ENCODE peak calls at places on chromosomes 7 and 10, in six cellular contexts. Q is astrocyte, E is HEK293T, K is ascending aorta, U is SK-N-SH, B is cardiac muscle cell. T is an unnamed sample.

GRCh38 chr10:84076047-84076388 is 63.3 kb upstream of the GHITM start:
- DNase-seq in E (no peak), B (peak), K (no peak), U (no peak), Q (peak), T (no peak)

GRCh38 chr10:8374334-8374733 is 319.8 kb downstream of the GATA3 start:
- DNase-seq in K (no peak), E (no peak), U (no peak), Q (no peak), B (no peak), T (no peak)

GRCh38 chr7:512541-513311 is 6.9 kb downstream of the PDGFA start:
- DNase-seq in B (no peak), U (no peak), K (no peak), Q (peak), E (no peak), T (no peak)

GRCh38 chr10:5890519-5890878 is 456 bp downstream of the FBH1 start:
- DNase-seq in Q (no peak), K (peak), B (peak), E (peak), U (peak), T (no peak)

GRCh38 chr7:99108615-99109014 is 35.3 kb downstream of the SMURF1 start:
- DNase-seq in E (no peak), K (no peak), Q (peak), U (no peak), B (no peak), T (no peak)

GRCh38 chr10:82278401-82279182 is 403.6 kb downstream of the NRG3 start:
- DNase-seq in U (no peak), B (no peak), E (no peak), Q (no peak), K (no peak), T (no peak)

GRCh38 chr10:3681642-3682554 is 103.1 kb downstream of the KLF6 start:
- DNase-seq in E (no peak), K (no peak), Q (no peak), U (no peak), B (no peak), T (no peak)

GRCh38 chr10:28036587-28036986 is 37.7 kb upstream of the ODAD2 start:
- DNase-seq in B (no peak), Q (peak), U (no peak), K (no peak), E (no peak), T (no peak)

GRCh38 chr7:155803418-155804376 is 8.6 kb downstream of the SHH start:
- DNase-seq in B (no peak), U (peak), E (peak), Q (no peak), K (no peak), T (peak)

GRCh38 chr10:119769886-119770285 is 44.0 kb downstream of the INPP5F start:
- DNase-seq in B (peak), U (no peak), E (no peak), Q (peak), K (no peak), T (no peak)

GRCh38 chr7:129958643-129959479 is 6.1 kb upstream of the UBE2H start:
- DNase-seq in U (peak), Q (peak), K (no peak), B (peak), E (no peak), T (no peak)

GRCh38 chr7:17971392-17971791 is 31.1 kb upstream of the SNX13 start:
- DNase-seq in K (no peak), Q (peak), B (peak), E (no peak), U (no peak), T (no peak)

GRCh38 chr7:117008849-117009531 is 55.7 kb downstream of the ST7 start:
- DNase-seq in K (no peak), U (no peak), B (peak), Q (peak), E (no peak), T (no peak)

GRCh38 chr7:123601530-123601929 is at the start of gene ASB15:
- DNase-seq in Q (no peak), U (no peak), B (no peak), K (no peak), E (no peak), T (no peak)

GRCh38 chr10:80460399-80461207 is 6.5 kb downstream of the TSPAN14 start:
- DNase-seq in K (no peak), U (no peak), B (peak), Q (peak), E (no peak), T (peak)

GRCh38 chr10:125159932-125160855 is at the start of gene CTBP2:
- DNase-seq in E (peak), U (peak), Q (no peak), K (no peak), B (peak), T (peak)